ENCODE peak calls at places on chromosome 7, in eight cellular contexts. F is gastrocnemius medialis, W is Peyer's patch, I is IMR-90, O is breast epithelium, J is AG04450, M is MM.1S, Z is astrocyte. R is an unnamed sample. For H3K27me3, the result is how much of the 10 kb centered on the place peaks cover.

GRCh38 chr7:100604078-100604975 is 2.2 kb downstream of the PCOLCE start:
- DNase-seq in F (peak), W (peak), I (peak), O (peak), J (no peak), M (peak), Z (no peak), R (no peak)

GRCh38 chr7:18903676-18904075 is 213.8 kb downstream of the TWIST1 start:
- DNase-seq in F (no peak), W (no peak), I (no peak), O (no peak), J (no peak), M (no peak), Z (no peak), R (no peak)

GRCh38 chr7:40507166-40507565 is 372.4 kb downstream of the SUGCT start:
- DNase-seq in F (no peak), W (no peak), I (no peak), O (no peak), J (no peak), M (peak), Z (no peak), R (no peak)

GRCh38 chr7:22569586-22570321 is 69.8 kb upstream of the STEAP1B start:
- DNase-seq in F (no peak), W (no peak), I (peak), O (no peak), J (no peak), M (no peak), Z (peak), R (no peak)

GRCh38 chr7:42144253-42145002 is 92.6 kb downstream of the GLI3 start:
- DNase-seq in F (no peak), W (no peak), I (peak), O (no peak), J (no peak), M (no peak), Z (peak), R (no peak)

GRCh38 chr7:69365588-69366241 is 232.6 kb upstream of the AUTS2 start:
- DNase-seq in F (no peak), W (no peak), I (no peak), O (no peak), J (no peak), M (no peak), Z (peak), R (peak)

GRCh38 chr7:101378808-101379207 is 16.1 kb downstream of the COL26A1 start:
- DNase-seq in F (no peak), W (no peak), I (no peak), O (peak), J (no peak), M (no peak), Z (no peak), R (no peak)

GRCh38 chr7:110977127-110977776 is 113.7 kb upstream of the LRRN3 start:
- DNase-seq in F (no peak), W (no peak), I (no peak), O (no peak), J (no peak), M (no peak), Z (peak), R (no peak)

GRCh38 chr7:5824297-5824610 is 42.8 kb upstream of the RNF216 start:
- DNase-seq in F (no peak), W (no peak), I (no peak), O (no peak), J (no peak), M (no peak), Z (no peak), R (no peak)

GRCh38 chr7:24979470-24979862 is 512 bp downstream of the OSBPL3 start:
- DNase-seq in F (peak), W (peak), I (peak), O (no peak), J (no peak), M (peak), Z (no peak), R (no peak)

GRCh38 chr7:108347616-108348015 is 108.6 kb downstream of the NRCAM start:
- DNase-seq in F (no peak), W (no peak), I (peak), O (no peak), J (no peak), M (no peak), Z (peak), R (no peak)

GRCh38 chr7:45421096-45421495 is 153.1 kb upstream of the ADCY1 start:
- DNase-seq in F (no peak), W (no peak), I (peak), O (no peak), J (no peak), M (no peak), Z (peak), R (no peak)

GRCh38 chr7:21370283-21370982 is 57.5 kb upstream of the SP4 start:
- DNase-seq in F (no peak), W (no peak), I (no peak), O (no peak), J (no peak), M (no peak), Z (no peak), R (no peak)

GRCh38 chr7:50149364-50149763 is 56.3 kb upstream of the ZPBP start:
- DNase-seq in F (no peak), W (no peak), I (no peak), O (no peak), J (no peak), M (no peak), Z (no peak), R (no peak)

GRCh38 chr7:28957822-28958234 is 302 bp downstream of the TRIL start:
- DNase-seq in F (no peak), W (no peak), I (no peak), O (no peak), J (no peak), M (no peak), Z (no peak), R (no peak)

GRCh38 chr7:55517191-55517633 is 55.1 kb downstream of the VOPP1 start:
- DNase-seq in F (no peak), W (peak), I (peak), O (no peak), J (no peak), M (peak), Z (no peak), R (no peak)

GRCh38 chr7:23022258-23022745 is 8.4 kb upstream of the HYCC1 start:
- DNase-seq in F (no peak), W (no peak), I (peak), O (no peak), J (peak), M (no peak), Z (peak), R (no peak)

GRCh38 chr7:158702944-158703343 is 1.7 kb downstream of the NCAPG2 start:
- DNase-seq in F (no peak), W (no peak), I (no peak), O (no peak), J (no peak), M (no peak), Z (no peak), R (no peak)

GRCh38 chr7:11726251-11727155 is 105.5 kb downstream of the THSD7A start:
- DNase-seq in F (peak), W (no peak), I (peak), O (no peak), J (peak), M (no peak), Z (peak), R (peak)

GRCh38 chr7:106022193-106022821 is 59.2 kb downstream of the CDHR3 start:
- DNase-seq in F (no peak), W (peak), I (no peak), O (no peak), J (no peak), M (peak), Z (peak), R (no peak)

GRCh38 chr7:118352854-118353453 is 128.4 kb downstream of the ANKRD7 start:
- DNase-seq in F (no peak), W (no peak), I (no peak), O (no peak), J (no peak), M (peak), Z (peak), R (no peak)

GRCh38 chr7:158740657-158741293 is 36.2 kb upstream of the NCAPG2 start:
- DNase-seq in F (no peak), W (no peak), I (peak), O (no peak), J (peak), M (no peak), Z (peak), R (no peak)

GRCh38 chr7:30450983-30451497 is 27.5 kb downstream of the NOD1 start:
- DNase-seq in F (no peak), W (no peak), I (no peak), O (no peak), J (no peak), M (no peak), Z (no peak), R (no peak)

GRCh38 chr7:28759373-28760013 is 198.6 kb downstream of the TRIL start:
- DNase-seq in F (no peak), W (no peak), I (peak), O (no peak), J (no peak), M (no peak), Z (peak), R (no peak)

GRCh38 chr7:23093546-23093945 is 12.0 kb upstream of the KLHL7 start:
- DNase-seq in F (no peak), W (no peak), I (peak), O (no peak), J (no peak), M (no peak), Z (peak), R (no peak)

GRCh38 chr7:91083855-91084644 is 180.2 kb upstream of the FZD1 start:
- DNase-seq in F (no peak), W (no peak), I (no peak), O (no peak), J (no peak), M (no peak), Z (no peak), R (no peak)

GRCh38 chr7:33742521-33742920 is 162.8 kb upstream of the BMPER start:
- DNase-seq in F (no peak), W (no peak), I (no peak), O (no peak), J (no peak), M (no peak), Z (no peak), R (no peak)

GRCh38 chr7:30459591-30460245 is 18.9 kb downstream of the NOD1 start:
- DNase-seq in F (peak), W (no peak), I (peak), O (no peak), J (peak), M (no peak), Z (peak), R (peak)

GRCh38 chr7:155998766-155999630 is 186.7 kb upstream of the SHH start:
- DNase-seq in F (no peak), W (no peak), I (no peak), O (no peak), J (no peak), M (no peak), Z (no peak), R (no peak)

GRCh38 chr7:4189151-4189570 is 492.9 kb upstream of the FOXK1 start:
- DNase-seq in F (peak), W (peak), I (peak), O (peak), J (no peak), M (no peak), Z (peak), R (peak)

GRCh38 chr7:108086962-108087361 is 43.2 kb downstream of the LAMB4 start:
- DNase-seq in F (no peak), W (no peak), I (peak), O (no peak), J (no peak), M (no peak), Z (no peak), R (no peak)

GRCh38 chr7:26449175-26450165 is 157.8 kb downstream of the SNX10 start:
- DNase-seq in F (no peak), W (no peak), I (peak), O (no peak), J (no peak), M (no peak), Z (peak), R (peak)

GRCh38 chr7:67786021-67786420 is 789.4 kb downstream of the TYW1 start:
- DNase-seq in F (no peak), W (no peak), I (no peak), O (no peak), J (no peak), M (no peak), Z (no peak), R (no peak)

GRCh38 chr7:67794544-67794943 is 797.9 kb downstream of the TYW1 start:
- DNase-seq in F (no peak), W (no peak), I (no peak), O (no peak), J (no peak), M (no peak), Z (no peak), R (no peak)

GRCh38 chr7:67791918-67792317 is 795.3 kb downstream of the TYW1 start:
- DNase-seq in F (no peak), W (no peak), I (no peak), O (no peak), J (no peak), M (no peak), Z (no peak), R (no peak)

DNA sequence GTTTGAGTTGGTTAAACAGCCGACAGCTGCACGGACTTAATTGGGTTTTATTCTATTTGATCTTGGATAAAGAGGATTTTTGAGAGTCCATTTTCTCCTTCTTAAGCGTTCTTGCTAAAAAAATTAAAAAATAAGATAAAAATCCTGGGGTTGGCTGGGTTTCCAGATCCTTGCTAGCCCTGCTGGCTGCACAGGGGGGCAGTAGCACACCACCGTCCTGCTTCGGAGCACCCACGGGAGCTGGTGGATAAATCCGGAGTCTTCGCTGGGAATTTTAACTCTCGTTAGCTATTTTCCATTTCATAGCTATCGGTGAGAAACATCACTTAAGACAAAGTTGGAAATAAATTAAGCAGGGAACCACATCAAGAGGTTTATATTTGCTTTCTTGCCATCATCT is 792.1 kb downstream of the TYW1 start:
- DNase-seq in F (no peak), W (no peak), I (no peak), O (no peak), J (no peak), M (no peak), Z (no peak), R (no peak)
- TF ChIP-seq CTCF in F (no peak), W (no peak), I (no peak), O (no peak), J (no peak), M (peak), Z (peak), R (peak)

GRCh38 chr7:129783097-129783919 is 169.5 kb downstream of the UBE2H start:
- DNase-seq in F (no peak), W (no peak), I (no peak), O (no peak), J (no peak), M (no peak), Z (no peak), R (no peak)

GRCh38 chr7:129784437-129784782 is 168.3 kb downstream of the UBE2H start:
- DNase-seq in F (no peak), W (no peak), I (no peak), O (no peak), J (no peak), M (no peak), Z (no peak), R (no peak)

GRCh38 chr7:129781856-129782256 is 170.3 kb downstream of the NRF1 start:
- DNase-seq in F (no peak), W (no peak), I (no peak), O (no peak), J (no peak), M (peak), Z (no peak), R (no peak)

GRCh38 chr7:129781128-129781855 is 169.8 kb downstream of the NRF1 start:
- DNase-seq in F (no peak), W (no peak), I (no peak), O (no peak), J (no peak), M (peak), Z (no peak), R (no peak)

GRCh38 chr7:129782257-129783096 is 170.3 kb downstream of the UBE2H start:
- DNase-seq in F (no peak), W (no peak), I (no peak), O (no peak), J (no peak), M (no peak), Z (no peak), R (no peak)
- H3K4me3 ChIP-seq in F (no peak), W (peak), I (no peak), O (no peak), J (no peak), M (peak), Z (no peak), R (no peak)

DNA sequence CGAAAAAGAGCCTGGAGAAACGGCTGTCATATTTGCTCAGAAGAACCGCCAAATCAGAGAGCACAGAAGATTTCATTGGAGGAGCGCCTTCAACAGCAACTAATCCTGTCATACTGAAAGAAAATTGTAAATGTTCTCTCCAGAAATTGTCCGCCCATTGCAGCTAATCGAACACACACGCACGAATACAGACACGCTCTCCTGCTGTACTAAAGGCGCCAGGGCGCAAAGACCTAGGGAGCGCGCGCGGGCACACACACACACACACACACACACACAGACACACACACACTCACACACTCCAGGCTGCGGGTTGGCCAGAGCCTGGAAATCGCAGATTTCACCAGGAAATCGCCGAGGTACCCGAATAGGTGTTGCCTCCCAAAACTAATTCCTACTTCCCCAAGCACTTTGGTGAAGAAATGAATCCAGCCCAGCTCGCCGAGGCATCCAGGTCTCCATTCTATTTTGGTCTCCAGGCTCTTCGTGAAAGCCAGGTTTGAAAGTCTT is at the start of gene CHRM2:
- DNase-seq in F (no peak), W (no peak), I (peak), O (no peak), J (peak), M (no peak), Z (peak), R (no peak)
- H3K27me3 ChIP-seq in F (under half), W (under half), I (under half), O (under half), J (under half), M (under half), Z (under half), R (under half)

GRCh38 chr7:1758417-1758858 is 88.4 kb downstream of the ELFN1 start:
- DNase-seq in F (no peak), W (no peak), I (peak), O (no peak), J (no peak), M (peak), Z (no peak), R (no peak)
- TF ChIP-seq CTCF in F (peak), W (no peak), I (peak), O (no peak), J (peak), M (peak), Z (no peak), R (peak)

GRCh38 chr7:1174881-1175596 is 15.0 kb upstream of the ZFAND2A start:
- DNase-seq in F (no peak), W (no peak), I (no peak), O (no peak), J (no peak), M (no peak), Z (no peak), R (no peak)

GRCh38 chr7:1175967-1176851 is 16.2 kb upstream of the ZFAND2A start:
- DNase-seq in F (peak), W (peak), I (peak), O (peak), J (no peak), M (peak), Z (peak), R (no peak)

GRCh38 chr7:1172666-1173523 is 12.9 kb upstream of the ZFAND2A start:
- DNase-seq in F (no peak), W (no peak), I (no peak), O (no peak), J (no peak), M (no peak), Z (no peak), R (no peak)

GRCh38 chr7:1176891-1177373 is 16.9 kb upstream of the ZFAND2A start:
- DNase-seq in F (peak), W (peak), I (peak), O (no peak), J (no peak), M (peak), Z (no peak), R (no peak)

DNA sequence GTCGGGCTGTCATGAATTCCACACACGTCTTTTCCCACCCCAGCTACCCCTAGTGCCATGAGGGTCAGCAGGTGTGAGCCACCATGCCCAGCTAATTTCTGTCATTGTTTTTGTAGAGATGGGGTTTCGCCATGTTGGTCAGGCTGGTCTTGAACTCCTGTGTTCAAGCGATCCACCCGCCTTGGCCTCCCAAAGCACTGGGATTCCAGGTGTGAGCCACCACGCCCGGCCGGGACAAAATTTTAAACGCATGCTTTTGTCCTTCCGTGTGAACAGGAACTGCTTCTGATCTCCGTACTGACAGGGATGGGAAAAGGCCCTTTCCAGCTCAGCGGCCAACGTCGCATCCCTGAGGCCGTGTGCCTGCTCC is 15.6 kb upstream of the ZFAND2A start:
- DNase-seq in F (no peak), W (no peak), I (no peak), O (no peak), J (no peak), M (no peak), Z (no peak), R (no peak)
- H3K4me3 ChIP-seq in F (no peak), W (no peak), I (no peak), O (peak), J (no peak), M (peak), Z (no peak), R (no peak)

DNA sequence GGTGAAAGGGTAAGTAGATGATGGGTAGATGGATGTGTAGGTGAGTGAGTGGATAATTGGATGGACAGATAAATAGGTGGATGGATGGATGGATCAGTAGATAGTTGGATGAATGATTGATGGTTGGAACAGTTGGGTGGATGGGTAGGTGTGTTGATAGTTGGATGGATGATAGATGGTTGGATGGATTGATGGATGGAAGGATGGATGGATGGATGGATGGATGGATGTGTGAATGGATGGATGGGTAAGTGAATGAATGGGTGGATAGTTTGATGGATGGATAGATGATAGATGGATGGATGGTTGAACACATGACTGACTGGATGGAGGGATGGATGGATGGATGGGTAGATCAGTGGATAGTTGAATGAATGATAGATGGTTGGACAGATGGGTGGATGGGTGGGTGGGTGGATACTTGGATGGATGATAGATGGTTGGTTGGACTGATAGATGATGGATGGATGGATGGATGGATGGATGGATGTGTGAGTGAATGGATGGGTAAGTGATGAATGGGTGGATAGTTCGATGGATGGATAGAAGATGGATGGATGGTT is 37.0 kb downstream of the PDGFA start:
- DNase-seq in F (no peak), W (no peak), I (no peak), O (no peak), J (no peak), M (no peak), Z (no peak), R (no peak)
- H3K27me3 ChIP-seq in F (under half), W (under half), I (under half), O (under half), J (half or more), M (under half), Z (under half), R (under half)

GRCh38 chr7:134943785-134944400 is 42.4 kb upstream of the AGBL3 start:
- DNase-seq in F (no peak), W (no peak), I (peak), O (no peak), J (no peak), M (peak), Z (no peak), R (no peak)
- TF ChIP-seq CTCF in F (no peak), W (no peak), I (no peak), O (no peak), J (no peak), M (peak), Z (no peak), R (peak)

GRCh38 chr7:71486414-71486813 is 354.5 kb downstream of the GALNT17 start:
- DNase-seq in F (no peak), W (no peak), I (no peak), O (no peak), J (no peak), M (no peak), Z (no peak), R (no peak)
- H3K4me3 ChIP-seq in F (no peak), W (no peak), I (no peak), O (no peak), J (no peak), M (no peak), Z (no peak), R (no peak)

GRCh38 chr7:77413128-77413527 is 3.0 kb downstream of the GSAP start:
- DNase-seq in F (no peak), W (no peak), I (no peak), O (no peak), J (no peak), M (no peak), Z (no peak), R (no peak)
- H3K27me3 ChIP-seq in F (under half), W (under half), I (under half), O (under half), J (under half), M (under half), Z (under half), R (under half)

R was measured in kidney epithelial cell.